ENCODE peak calls at places on chromosome 11, in eight cellular contexts. One of them, this sample, is unnamed.

GRCh38 chr11:8045839-8046238 is 35.2 kb upstream of the TUB start:
- DNase-seq in sigmoid colon: no peak
- DNase-seq in mesenchymal stem cell: no peak
- DNase-seq in IMR-90: no peak
- DNase-seq in HCT116: no peak
- DNase-seq in psoas muscle: no peak
- DNase-seq in NB4: no peak
- DNase-seq in ovary: no peak
- DNase-seq in this sample: no peak

GRCh38 chr11:57426754-57427691 is at the start of gene SLC43A3:
- DNase-seq in sigmoid colon: peak
- DNase-seq in mesenchymal stem cell: peak
- DNase-seq in IMR-90: peak
- DNase-seq in HCT116: no peak
- DNase-seq in psoas muscle: peak
- DNase-seq in NB4: peak
- DNase-seq in ovary: peak
- DNase-seq in this sample: peak

GRCh38 chr11:68206211-68206610 is 6.9 kb downstream of the KMT5B start:
- DNase-seq in sigmoid colon: no peak
- DNase-seq in mesenchymal stem cell: peak
- DNase-seq in IMR-90: peak
- DNase-seq in HCT116: peak
- DNase-seq in psoas muscle: no peak
- DNase-seq in NB4: peak
- DNase-seq in ovary: no peak
- DNase-seq in this sample: peak

GRCh38 chr11:15941206-15941770 is 415.1 kb downstream of the SOX6 start:
- DNase-seq in sigmoid colon: no peak
- DNase-seq in mesenchymal stem cell: no peak
- DNase-seq in IMR-90: no peak
- DNase-seq in HCT116: no peak
- DNase-seq in psoas muscle: peak
- DNase-seq in NB4: peak
- DNase-seq in ovary: peak
- DNase-seq in this sample: peak

GRCh38 chr11:61657566-61657965 is 22.6 kb upstream of the DAGLA start:
- DNase-seq in sigmoid colon: no peak
- DNase-seq in mesenchymal stem cell: no peak
- DNase-seq in IMR-90: no peak
- DNase-seq in HCT116: no peak
- DNase-seq in psoas muscle: no peak
- DNase-seq in NB4: no peak
- DNase-seq in ovary: no peak
- DNase-seq in this sample: no peak

GRCh38 chr11:84290647-84291046 is 1004.5 kb upstream of the CCDC90B start:
- DNase-seq in sigmoid colon: no peak
- DNase-seq in mesenchymal stem cell: peak
- DNase-seq in IMR-90: peak
- DNase-seq in HCT116: no peak
- DNase-seq in psoas muscle: no peak
- DNase-seq in NB4: no peak
- DNase-seq in ovary: no peak
- DNase-seq in this sample: peak

GRCh38 chr11:106077609-106078517 is at the start of gene AASDHPPT:
- DNase-seq in sigmoid colon: no peak
- DNase-seq in mesenchymal stem cell: no peak
- DNase-seq in IMR-90: peak
- DNase-seq in HCT116: peak
- DNase-seq in psoas muscle: no peak
- DNase-seq in NB4: peak
- DNase-seq in ovary: peak
- DNase-seq in this sample: peak

GRCh38 chr11:72038491-72038890 is 39.8 kb downstream of the IL18BP start:
- DNase-seq in sigmoid colon: peak
- DNase-seq in mesenchymal stem cell: peak
- DNase-seq in IMR-90: peak
- DNase-seq in HCT116: no peak
- DNase-seq in psoas muscle: peak
- DNase-seq in NB4: no peak
- DNase-seq in ovary: peak
- DNase-seq in this sample: peak

GRCh38 chr11:61201476-61201875 is 1.8 kb upstream of the PGA3 start:
- DNase-seq in sigmoid colon: no peak
- DNase-seq in mesenchymal stem cell: no peak
- DNase-seq in IMR-90: no peak
- DNase-seq in HCT116: no peak
- DNase-seq in psoas muscle: no peak
- DNase-seq in NB4: no peak
- DNase-seq in ovary: no peak
- DNase-seq in this sample: no peak

GRCh38 chr11:88175707-88176066 is 444 bp upstream of the RAB38 start:
- DNase-seq in sigmoid colon: no peak
- DNase-seq in mesenchymal stem cell: no peak
- DNase-seq in IMR-90: peak
- DNase-seq in HCT116: no peak
- DNase-seq in psoas muscle: no peak
- DNase-seq in NB4: no peak
- DNase-seq in ovary: no peak
- DNase-seq in this sample: peak

GRCh38 chr11:44775366-44776356 is 48.9 kb downstream of the TSPAN18 start:
- DNase-seq in sigmoid colon: peak
- DNase-seq in mesenchymal stem cell: peak
- DNase-seq in IMR-90: peak
- DNase-seq in HCT116: peak
- DNase-seq in psoas muscle: peak
- DNase-seq in NB4: peak
- DNase-seq in ovary: no peak
- DNase-seq in this sample: no peak

GRCh38 chr11:58134151-58134550 is 8.8 kb upstream of the OR9I1 start:
- DNase-seq in sigmoid colon: no peak
- DNase-seq in mesenchymal stem cell: no peak
- DNase-seq in IMR-90: no peak
- DNase-seq in HCT116: no peak
- DNase-seq in psoas muscle: no peak
- DNase-seq in NB4: no peak
- DNase-seq in ovary: no peak
- DNase-seq in this sample: no peak

GRCh38 chr11:36394056-36394455 is 98.0 kb downstream of the PRR5L start:
- DNase-seq in sigmoid colon: no peak
- DNase-seq in mesenchymal stem cell: no peak
- DNase-seq in IMR-90: no peak
- DNase-seq in HCT116: no peak
- DNase-seq in psoas muscle: no peak
- DNase-seq in NB4: no peak
- DNase-seq in ovary: no peak
- DNase-seq in this sample: no peak

GRCh38 chr11:94325681-94326080 is 21.3 kb downstream of the IZUMO1R start:
- DNase-seq in sigmoid colon: no peak
- DNase-seq in mesenchymal stem cell: no peak
- DNase-seq in IMR-90: peak
- DNase-seq in HCT116: peak
- DNase-seq in psoas muscle: no peak
- DNase-seq in NB4: peak
- DNase-seq in ovary: no peak
- DNase-seq in this sample: no peak

GRCh38 chr11:64999478-64999877 is 2.7 kb upstream of the BATF2 start:
- DNase-seq in sigmoid colon: no peak
- DNase-seq in mesenchymal stem cell: no peak
- DNase-seq in IMR-90: no peak
- DNase-seq in HCT116: no peak
- DNase-seq in psoas muscle: no peak
- DNase-seq in NB4: no peak
- DNase-seq in ovary: no peak
- DNase-seq in this sample: no peak

GRCh38 chr11:102994101-102994500 is 38.6 kb upstream of the MMP13 start:
- DNase-seq in sigmoid colon: no peak
- DNase-seq in mesenchymal stem cell: peak
- DNase-seq in IMR-90: peak
- DNase-seq in HCT116: peak
- DNase-seq in psoas muscle: no peak
- DNase-seq in NB4: no peak
- DNase-seq in ovary: no peak
- DNase-seq in this sample: peak

DNA sequence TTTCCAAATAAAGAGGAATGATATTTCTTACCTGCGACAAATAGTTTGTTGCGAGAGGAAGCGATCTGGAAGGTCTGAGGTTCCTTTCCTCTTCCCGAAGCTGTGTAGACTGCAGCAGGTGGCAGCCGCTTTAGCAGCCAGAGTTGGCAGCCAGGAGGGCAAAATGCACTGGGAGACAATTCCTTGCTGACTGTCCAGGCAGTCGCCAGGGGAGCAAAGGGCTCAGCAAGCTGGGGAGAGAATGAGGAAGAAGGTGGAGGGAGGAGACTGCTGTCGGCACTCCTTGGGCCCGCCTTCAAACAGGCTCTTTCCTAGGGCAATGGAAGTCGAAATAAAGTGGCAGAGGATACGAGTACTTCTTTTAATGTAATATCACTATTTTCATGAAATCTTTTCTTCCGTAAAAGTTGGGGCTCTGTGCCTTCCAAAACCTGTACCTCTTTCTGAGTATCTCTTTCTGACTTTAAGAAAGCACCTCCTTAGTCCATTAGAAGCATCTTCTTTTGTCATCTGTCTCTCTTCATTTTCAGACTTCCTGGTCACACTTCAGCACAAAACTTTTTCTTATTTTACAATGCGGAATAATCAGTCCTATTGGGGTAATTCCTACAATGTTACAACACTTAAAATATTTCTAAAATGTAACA is at the start of gene IL18:
- DNase-seq in sigmoid colon: peak
- DNase-seq in mesenchymal stem cell: peak
- DNase-seq in IMR-90: no peak
- DNase-seq in HCT116: peak
- DNase-seq in psoas muscle: peak
- DNase-seq in NB4: peak
- DNase-seq in ovary: no peak
- DNase-seq in this sample: peak
- H3K4me3 ChIP-seq in sigmoid colon: no peak
- H3K4me3 ChIP-seq in mesenchymal stem cell: no peak
- H3K4me3 ChIP-seq in IMR-90: no peak
- H3K4me3 ChIP-seq in HCT116: peak
- H3K4me3 ChIP-seq in psoas muscle: peak
- H3K4me3 ChIP-seq in NB4: no peak
- H3K4me3 ChIP-seq in ovary: no peak
- H3K4me3 ChIP-seq in this sample: peak

DNA sequence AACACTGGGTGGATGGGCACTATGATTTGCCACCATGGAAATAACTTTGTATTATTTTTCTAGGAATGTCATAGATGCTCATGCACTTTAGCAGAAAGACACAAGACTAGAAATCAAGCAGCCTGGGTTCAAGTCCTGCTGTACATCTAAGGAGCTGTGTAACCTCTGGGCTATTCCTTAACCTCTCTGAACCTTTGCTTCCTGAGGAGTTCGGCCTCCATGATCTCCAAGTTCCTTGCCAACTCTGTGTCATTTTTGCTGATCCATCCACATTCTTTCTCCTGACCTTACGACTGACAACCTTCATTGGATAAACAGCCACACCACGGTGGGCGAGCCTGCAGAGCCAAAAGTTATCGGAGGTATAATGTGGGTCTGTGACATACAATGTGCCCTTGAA is 24.1 kb downstream of the ETS1 start:
- DNase-seq in sigmoid colon: no peak
- DNase-seq in mesenchymal stem cell: no peak
- DNase-seq in IMR-90: no peak
- DNase-seq in HCT116: no peak
- DNase-seq in psoas muscle: no peak
- DNase-seq in NB4: no peak
- DNase-seq in ovary: no peak
- DNase-seq in this sample: no peak
- H3K4me3 ChIP-seq in sigmoid colon: no peak
- H3K4me3 ChIP-seq in mesenchymal stem cell: no peak
- H3K4me3 ChIP-seq in IMR-90: no peak
- H3K4me3 ChIP-seq in HCT116: no peak
- H3K4me3 ChIP-seq in psoas muscle: no peak
- H3K4me3 ChIP-seq in NB4: no peak
- H3K4me3 ChIP-seq in ovary: no peak
- H3K4me3 ChIP-seq in this sample: no peak

DNA sequence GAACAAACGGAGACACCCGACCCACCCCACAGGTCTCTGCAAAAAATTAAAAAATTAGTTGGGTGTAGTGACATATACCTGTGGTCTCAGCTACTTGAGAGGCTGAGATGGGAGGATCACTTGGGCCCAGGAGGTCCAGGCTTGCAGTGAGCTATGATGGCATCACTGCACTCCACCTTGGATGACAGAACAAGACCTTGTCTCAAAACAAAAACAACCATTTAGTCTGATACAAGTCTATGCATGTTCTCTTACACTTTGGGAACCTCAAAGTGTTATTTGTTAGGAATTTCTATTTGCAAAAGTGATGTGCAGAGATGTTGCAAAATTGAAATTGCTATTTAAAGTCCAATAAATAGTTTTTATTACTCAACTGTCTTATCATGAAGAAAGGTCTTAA is 14.3 kb downstream of the ATG13 start:
- DNase-seq in sigmoid colon: no peak
- DNase-seq in mesenchymal stem cell: no peak
- DNase-seq in IMR-90: no peak
- DNase-seq in HCT116: no peak
- DNase-seq in psoas muscle: no peak
- DNase-seq in NB4: no peak
- DNase-seq in ovary: no peak
- DNase-seq in this sample: no peak
- H3K4me3 ChIP-seq in sigmoid colon: no peak
- H3K4me3 ChIP-seq in mesenchymal stem cell: no peak
- H3K4me3 ChIP-seq in IMR-90: no peak
- H3K4me3 ChIP-seq in HCT116: no peak
- H3K4me3 ChIP-seq in psoas muscle: no peak
- H3K4me3 ChIP-seq in NB4: no peak
- H3K4me3 ChIP-seq in ovary: no peak
- H3K4me3 ChIP-seq in this sample: no peak

DNA sequence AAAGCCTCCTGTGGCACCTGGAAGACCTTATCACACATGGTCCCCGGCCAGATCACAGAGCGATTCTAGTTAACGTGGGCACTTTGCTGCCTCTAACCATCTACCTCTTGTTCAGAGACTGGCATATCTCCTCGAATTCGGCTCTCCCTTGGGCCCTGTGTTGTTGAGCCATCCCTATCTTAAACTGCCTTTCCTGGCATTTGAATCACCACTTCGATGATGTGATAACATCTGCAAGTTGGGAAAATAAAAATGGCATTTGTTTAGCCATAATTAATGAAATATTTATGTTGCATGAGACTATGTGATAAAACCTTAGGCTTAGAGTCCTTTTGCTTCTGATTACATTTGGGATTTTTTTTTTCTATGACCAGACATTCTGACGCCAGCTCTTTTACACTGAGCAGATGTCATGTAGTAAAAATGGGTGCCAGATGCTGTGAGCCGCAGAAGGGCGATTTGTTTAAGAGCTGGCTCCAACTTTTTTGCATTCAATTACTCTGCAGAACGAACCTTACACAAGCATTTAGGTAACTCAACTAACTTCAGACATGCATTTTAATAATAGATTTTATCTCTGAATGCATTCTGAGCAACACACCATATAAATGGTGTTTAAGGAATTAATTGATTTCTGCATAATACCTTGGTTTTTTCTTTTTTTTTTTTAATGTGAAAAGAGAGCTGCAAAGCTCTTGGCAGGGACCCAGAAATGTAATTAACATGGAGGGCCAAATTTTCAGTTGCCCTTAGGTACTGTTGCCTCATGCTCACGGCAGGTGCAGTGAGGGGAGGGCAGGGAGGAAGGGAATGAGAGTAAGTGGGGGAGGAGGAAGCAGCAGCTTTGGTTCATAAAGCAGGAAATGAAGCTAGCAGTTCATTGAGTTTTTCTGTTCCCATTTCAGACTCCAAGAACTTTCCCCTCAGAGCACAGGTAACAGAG is 58.3 kb upstream of the PARVA start:
- DNase-seq in sigmoid colon: peak
- DNase-seq in mesenchymal stem cell: peak
- DNase-seq in IMR-90: peak
- DNase-seq in HCT116: no peak
- DNase-seq in psoas muscle: no peak
- DNase-seq in NB4: no peak
- DNase-seq in ovary: no peak
- DNase-seq in this sample: peak
- H3K4me3 ChIP-seq in sigmoid colon: no peak
- H3K4me3 ChIP-seq in mesenchymal stem cell: peak
- H3K4me3 ChIP-seq in IMR-90: no peak
- H3K4me3 ChIP-seq in HCT116: no peak
- H3K4me3 ChIP-seq in psoas muscle: no peak
- H3K4me3 ChIP-seq in NB4: no peak
- H3K4me3 ChIP-seq in ovary: no peak
- H3K4me3 ChIP-seq in this sample: no peak

This sample was measured in astrocyte of the spinal cord.